ENCODE peak calls at places on chromosomes 16 and 17, in ten cellular contexts. C, M, J, O, W, T, U, R, P and I are unnamed samples.

GRCh38 chr16:82738699-82739098 is 111.9 kb downstream of the CDH13 start:
- DNase-seq in C (no peak), M (no peak), J (no peak), O (no peak), W (no peak), T (no peak), U (no peak), R (no peak), P (no peak), I (no peak)

GRCh38 chr16:58459344-58460218 is 40.4 kb upstream of the NDRG4 start:
- DNase-seq in C (peak; percentile 7), M (no peak), J (no peak), O (peak; percentile 77), W (no peak), T (no peak), U (no peak), R (no peak), P (peak; percentile 30), I (no peak)

GRCh38 chr16:69329369-69330285 is 761 bp downstream of the PDF start:
- DNase-seq in C (no peak), M (no peak), J (peak; percentile 55), O (peak; percentile 30), W (no peak), T (no peak), U (peak; percentile 56), R (no peak), P (no peak), I (peak; percentile 55)

GRCh38 chr17:60599220-60599619 is 773 bp upstream of the PPM1D start:
- DNase-seq in C (no peak), M (no peak), J (no peak), O (no peak), W (no peak), T (no peak), U (no peak), R (no peak), P (no peak), I (no peak)

GRCh38 chr16:69166221-69166833 is 20.6 kb upstream of the SNTB2 start:
- DNase-seq in C (peak; percentile 41), M (no peak), J (peak; percentile 65), O (peak; percentile 29), W (no peak), T (peak; percentile 32), U (no peak), R (no peak), P (peak; percentile 46), I (no peak)

GRCh38 chr17:41772218-41772585 is 14.3 kb downstream of the JUP start:
- DNase-seq in C (no peak), M (no peak), J (no peak), O (no peak), W (no peak), T (no peak), U (no peak), R (no peak), P (no peak), I (no peak)

GRCh38 chr16:66658143-66658859 is 38.2 kb downstream of the CMTM4 start:
- DNase-seq in C (no peak), M (peak; percentile 38), J (no peak), O (no peak), W (no peak), T (no peak), U (no peak), R (no peak), P (no peak), I (no peak)

GRCh38 chr17:50945779-50946222 is 79.6 kb upstream of the TOB1 start:
- DNase-seq in C (no peak), M (no peak), J (no peak), O (no peak), W (no peak), T (no peak), U (no peak), R (no peak), P (no peak), I (no peak)

GRCh38 chr17:47707056-47707791 is 13.3 kb downstream of the TBKBP1 start:
- DNase-seq in C (no peak), M (peak; percentile 45), J (no peak), O (no peak), W (no peak), T (no peak), U (no peak), R (no peak), P (no peak), I (no peak)

GRCh38 chr16:53094013-53094630 is 39.3 kb downstream of the CHD9 start:
- DNase-seq in C (no peak), M (peak; percentile 90), J (peak; percentile 10), O (no peak), W (peak; percentile 38), T (peak; percentile 19), U (peak; percentile 73), R (peak; percentile 68), P (peak; percentile 2), I (no peak)

GRCh38 chr17:15287533-15288267 is 22.6 kb upstream of the PMP22 start:
- DNase-seq in C (no peak), M (no peak), J (no peak), O (peak; percentile 31), W (no peak), T (no peak), U (peak; percentile 47), R (no peak), P (no peak), I (no peak)

GRCh38 chr17:40290629-40291296 is 3.1 kb downstream of the CDC6 start:
- DNase-seq in C (peak; percentile 97), M (peak; percentile 63), J (peak; percentile 73), O (peak; percentile 78), W (peak; percentile 55), T (peak; percentile 39), U (no peak), R (no peak), P (peak; percentile 15), I (peak; percentile 70)

GRCh38 chr17:82965371-82965770 is 114.0 kb upstream of the METRNL start:
- DNase-seq in C (no peak), M (no peak), J (no peak), O (no peak), W (no peak), T (no peak), U (no peak), R (no peak), P (no peak), I (no peak)

GRCh38 chr17:31459716-31460115 is 68.2 kb downstream of the RAB11FIP4 start:
- DNase-seq in C (no peak), M (no peak), J (no peak), O (no peak), W (no peak), T (no peak), U (no peak), R (no peak), P (no peak), I (no peak)

GRCh38 chr16:49608095-49608494 is 234.5 kb downstream of the C16orf78 start:
- DNase-seq in C (peak; percentile 38), M (no peak), J (no peak), O (no peak), W (no peak), T (no peak), U (no peak), R (no peak), P (no peak), I (peak; percentile 35)

GRCh38 chr16:74451951-74452758 is 30.9 kb upstream of the CLEC18B start:
- DNase-seq in C (no peak), M (no peak), J (no peak), O (no peak), W (no peak), T (no peak), U (no peak), R (no peak), P (no peak), I (no peak)

GRCh38 chr17:8337802-8338744 is 1.6 kb upstream of the ODF4 start:
- DNase-seq in C (no peak), M (peak; percentile 64), J (no peak), O (no peak), W (no peak), T (no peak), U (no peak), R (no peak), P (no peak), I (peak; percentile 72)

GRCh38 chr17:14471052-14471451 is 170.2 kb downstream of the HS3ST3B1 start:
- DNase-seq in C (peak; percentile 71), M (no peak), J (no peak), O (peak; percentile 88), W (no peak), T (no peak), U (no peak), R (no peak), P (no peak), I (no peak)

GRCh38 chr16:1155353-1156110 is 2.6 kb downstream of the CACNA1H start:
- DNase-seq in C (no peak), M (no peak), J (no peak), O (no peak), W (no peak), T (no peak), U (no peak), R (no peak), P (no peak), I (no peak)

GRCh38 chr16:70553175-70553574 is 29.6 kb downstream of the SF3B3 start:
- DNase-seq in C (peak; percentile 53), M (no peak), J (no peak), O (peak; percentile 45), W (no peak), T (no peak), U (no peak), R (no peak), P (no peak), I (no peak)

GRCh38 chr17:78176548-78177025 is 8.2 kb downstream of the SYNGR2 start:
- DNase-seq in C (peak; percentile 52), M (peak; percentile 64), J (peak; percentile 78), O (peak; percentile 75), W (no peak), T (peak; percentile 77), U (peak; percentile 89), R (peak; percentile 73), P (peak; percentile 70), I (peak; percentile 79)

GRCh38 chr16:58843675-58844074 is 109.6 kb upstream of the GOT2 start:
- DNase-seq in C (peak; percentile 44), M (peak; percentile 68), J (no peak), O (peak; percentile 11), W (no peak), T (no peak), U (no peak), R (no peak), P (no peak), I (peak; percentile 38)